ENCODE peak calls at places on chromosomes 13 and 19, in four cellular contexts. M, E, F and R are unnamed samples.

GRCh38 chr13:32530841-32531253 is 7.7 kb downstream of the N4BP2L2 start:
- DNase-seq in M (no peak), E (no peak), F (no peak), R (peak; percentile 23)

GRCh38 chr19:35860436-35860817 is 3.7 kb downstream of the KIRREL2 start:
- DNase-seq in M (no peak), E (no peak), F (no peak), R (no peak)

GRCh38 chr13:75633285-75633684 is 2.8 kb upstream of the LMO7 start:
- DNase-seq in M (no peak), E (no peak), F (peak; percentile 33), R (no peak)

GRCh38 chr19:46023311-46023779 is 492 bp upstream of the PGLYRP1 start:
- DNase-seq in M (no peak), E (no peak), F (no peak), R (no peak)

GRCh38 chr13:106986033-106986484 is 418.1 kb upstream of the ARGLU1 start:
- DNase-seq in M (no peak), E (no peak), F (no peak), R (no peak)

GRCh38 chr13:22110368-22110767 is 439.5 kb downstream of the FGF9 start:
- DNase-seq in M (no peak), E (no peak), F (no peak), R (no peak)

GRCh38 chr13:109704771-109705628 is 81.4 kb downstream of the IRS2 start:
- DNase-seq in M (no peak), E (no peak), F (no peak), R (no peak)

GRCh38 chr13:52779028-52779612 is 39.5 kb upstream of the CNMD start:
- DNase-seq in M (no peak), E (peak; percentile 30), F (no peak), R (no peak)

GRCh38 chr13:89115307-89115706 is 1444.1 kb downstream of the SLITRK5 start:
- DNase-seq in M (no peak), E (no peak), F (no peak), R (no peak)

GRCh38 chr13:73870970-73871935 is 263.0 kb downstream of the KLF12 start:
- DNase-seq in M (no peak), E (no peak), F (no peak), R (no peak)

GRCh38 chr13:33185853-33186252 is 99.7 kb downstream of the STARD13 start:
- DNase-seq in M (no peak), E (no peak), F (no peak), R (no peak)

GRCh38 chr19:54462713-54463530 is 656 bp downstream of the LENG9 start:
- DNase-seq in M (peak; percentile 34), E (peak; percentile 57), F (peak; percentile 54), R (no peak)

GRCh38 chr13:110568649-110569048 is 7.1 kb upstream of the RAB20 start:
- DNase-seq in M (no peak), E (no peak), F (no peak), R (no peak)

GRCh38 chr13:29435125-29435911 is 160.2 kb downstream of the SLC7A1 start:
- DNase-seq in M (no peak), E (peak; percentile 20), F (no peak), R (no peak)

GRCh38 chr19:17235618-17236413 is 9.8 kb downstream of the OCEL1 start:
- DNase-seq in M (peak; percentile 85), E (peak; percentile 90), F (no peak), R (no peak)

GRCh38 chr13:95191821-95192220 is 109.4 kb downstream of the ABCC4 start:
- DNase-seq in M (peak; percentile 64), E (peak; percentile 77), F (peak; percentile 41), R (peak; percentile 45)

GRCh38 chr13:20901668-20902437 is 693 bp downstream of the XPO4 start:
- DNase-seq in M (peak; percentile 15), E (peak; percentile 47), F (peak; percentile 54), R (no peak)

GRCh38 chr13:111898956-111899713 is 167.8 kb upstream of the SOX1 start:
- DNase-seq in M (no peak), E (no peak), F (no peak), R (no peak)

GRCh38 chr19:53545271-53546065 is 7.5 kb downstream of the ZNF331 start:
- DNase-seq in M (no peak), E (no peak), F (no peak), R (no peak)

GRCh38 chr19:7489609-7490044 is 792 bp upstream of the PEX11G start:
- DNase-seq in M (no peak), E (no peak), F (no peak), R (no peak)

GRCh38 chr13:36787181-36787580 is 31.8 kb upstream of the RFXAP start:
- DNase-seq in M (no peak), E (no peak), F (no peak), R (no peak)

GRCh38 chr19:56301886-56302620 is 12.6 kb downstream of the ZSCAN5A start:
- DNase-seq in M (no peak), E (no peak), F (no peak), R (no peak)

GRCh38 chr19:16095071-16095571 is 16.6 kb upstream of the RAB8A start:
- DNase-seq in M (no peak), E (no peak), F (no peak), R (no peak)

GRCh38 chr13:113737803-113738202 is 21.2 kb upstream of the TMEM255B start:
- DNase-seq in M (no peak), E (no peak), F (no peak), R (no peak)

GRCh38 chr19:40387151-40387550 is 2.8 kb downstream of the HIPK4 start:
- DNase-seq in M (no peak), E (no peak), F (no peak), R (no peak)

GRCh38 chr13:24734951-24735350 is 29.0 kb upstream of the RNF17 start:
- DNase-seq in M (no peak), E (no peak), F (no peak), R (peak; percentile 25)

GRCh38 chr13:113040597-113041292 is 64.8 kb upstream of the F7 start:
- DNase-seq in M (no peak), E (no peak), F (no peak), R (no peak)

GRCh38 chr19:8238251-8238650 is 29.1 kb downstream of the CERS4 start:
- DNase-seq in M (no peak), E (no peak), F (no peak), R (no peak)

GRCh38 chr13:109794095-109794494 is 7.7 kb upstream of the IRS2 start:
- DNase-seq in M (no peak), E (no peak), F (no peak), R (no peak)

GRCh38 chr13:108227651-108228272 is 9.6 kb downstream of the ABHD13 start:
- DNase-seq in M (peak; percentile 14), E (peak; percentile 22), F (peak; percentile 21), R (no peak)

DNA sequence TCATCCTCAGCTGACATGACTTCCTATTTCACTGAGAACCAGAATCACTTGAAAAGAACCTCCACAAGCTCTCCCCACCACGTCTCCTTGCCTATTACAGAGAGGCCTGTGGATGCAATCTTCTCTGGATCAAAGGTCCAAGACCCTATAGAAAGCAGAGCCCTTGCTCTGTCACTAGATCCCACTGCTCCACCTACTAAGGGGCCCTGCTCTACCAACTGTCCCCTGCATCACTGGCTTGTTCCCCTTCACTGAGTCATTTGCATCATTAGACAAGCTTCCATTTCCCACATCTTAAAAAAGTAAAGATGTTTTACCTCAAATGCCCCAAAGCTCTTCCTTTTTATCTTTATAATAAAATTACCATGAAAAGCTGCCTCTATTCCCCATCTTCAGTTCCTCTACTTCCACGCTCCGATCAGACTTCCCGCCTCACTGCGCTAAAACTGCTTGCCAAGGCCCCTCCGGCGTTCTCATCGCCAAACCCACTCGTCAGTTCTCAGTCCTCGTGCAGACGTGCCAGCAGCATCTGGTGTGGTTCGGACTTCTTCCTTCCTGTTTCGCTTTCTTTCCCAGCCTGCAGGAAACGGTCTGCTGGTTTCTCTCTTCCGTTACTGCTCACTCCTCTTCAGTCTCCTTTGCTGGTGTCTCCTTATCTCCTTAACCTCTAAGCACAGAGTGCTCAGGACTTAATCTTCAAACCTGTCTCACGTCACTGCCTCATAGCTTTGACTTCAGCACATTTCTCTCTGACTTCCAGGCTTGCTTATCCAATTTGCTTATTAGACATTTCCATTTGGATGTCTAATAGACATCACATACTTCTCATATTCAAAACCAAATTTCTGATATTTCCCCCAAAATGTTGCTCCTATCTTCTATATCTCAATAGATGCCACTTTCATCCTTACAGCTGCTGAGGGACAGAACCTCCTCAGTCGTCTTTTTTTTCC is 40.5 kb downstream of the RCBTB2 start:
- DNase-seq in M (no peak), E (no peak), F (no peak), R (peak; percentile 98)
- TF ChIP-seq SMC3 in M (no peak), E (no peak), F (no peak), R (no peak)

DNA sequence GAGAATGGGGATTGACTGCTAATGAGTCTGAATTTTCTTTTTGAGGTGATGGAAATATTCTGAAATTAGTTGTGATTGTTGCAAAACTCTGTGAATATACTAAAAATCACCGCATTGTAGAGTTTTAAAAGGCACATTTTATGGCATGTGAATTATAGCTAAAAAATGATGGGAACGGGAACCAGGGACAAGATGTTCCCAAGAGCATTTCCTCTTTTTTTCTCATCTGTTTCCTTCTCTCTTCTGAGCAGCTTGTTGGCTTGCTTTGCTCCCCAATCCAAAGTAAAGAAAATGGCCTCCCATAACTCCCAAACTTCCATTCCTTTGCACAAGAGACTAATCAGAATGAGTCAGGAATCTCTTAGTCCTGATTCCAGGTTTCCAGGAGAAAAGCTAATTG is 459.2 kb downstream of the TSHZ3 start:
- DNase-seq in M (no peak), E (no peak), F (no peak), R (no peak)
- TF ChIP-seq GABPA in M (no peak), E (no peak), F (no peak), R (no peak)

DNA sequence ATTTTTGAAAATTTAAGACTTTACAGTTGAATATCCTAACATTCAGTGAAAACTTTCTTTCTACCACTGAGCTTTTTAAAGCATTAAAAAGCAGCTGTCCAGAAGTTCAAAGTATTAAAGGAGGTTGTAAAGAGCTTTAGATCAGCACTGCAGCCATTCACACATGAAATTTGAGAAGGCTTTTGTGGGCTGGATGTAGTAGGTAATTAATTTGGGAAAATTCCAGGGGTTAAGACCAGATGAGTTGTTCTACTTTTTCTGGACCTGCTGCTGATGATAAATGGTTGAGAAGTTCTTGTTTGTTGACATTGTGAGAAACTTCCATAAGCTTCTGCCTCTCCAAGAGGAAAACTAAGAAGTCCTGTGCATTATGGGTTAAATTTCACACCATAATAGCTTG is 1779.6 kb upstream of the PRR20A start:
- DNase-seq in M (no peak), E (no peak), F (no peak), R (no peak)
- TF ChIP-seq SMC3 in M (no peak), E (no peak), F (no peak), R (no peak)

GRCh38 chr13:23323946-23324709 is 109.4 kb downstream of the SACS start:
- DNase-seq in M (no peak), E (no peak), F (no peak), R (no peak)
- TF ChIP-seq GABPA in M (no peak), E (no peak), F (no peak), R (no peak)

DNA sequence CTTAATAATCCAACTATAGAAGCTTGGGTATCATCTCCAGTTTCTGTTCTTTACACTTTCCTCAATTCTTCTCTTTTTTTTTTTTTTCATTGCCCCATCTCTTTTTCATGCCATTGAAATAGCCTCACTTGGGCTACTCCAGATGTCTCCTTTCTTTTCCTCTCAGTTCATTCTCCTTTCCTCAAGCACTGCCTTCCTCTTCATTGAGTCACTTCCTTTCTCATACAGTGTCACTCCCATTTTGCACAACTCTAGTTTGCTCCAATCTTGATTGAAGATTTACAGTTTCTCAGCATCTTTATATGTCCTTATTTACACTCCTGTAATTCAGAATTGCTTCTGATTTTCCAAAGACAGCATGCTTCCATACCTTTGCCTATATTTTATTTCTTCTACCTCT is 61.3 kb downstream of the IPO5 start:
- DNase-seq in M (no peak), E (no peak), F (no peak), R (no peak)
- TF ChIP-seq SMC3 in M (no peak), E (no peak), F (no peak), R (no peak)

GRCh38 chr19:10858204-10858828 is 10.1 kb downstream of the C19orf38 start:
- DNase-seq in M (peak; percentile 71), E (peak; percentile 69), F (no peak), R (no peak)
- TF ChIP-seq GABPA in M (no peak), E (no peak), F (no peak), R (no peak)